ENCODE peak calls at places on chromosome 5, in four cellular contexts. U, W, V and X are unnamed samples.

GRCh38 chr5:83726912-83727311 is 6.3 kb upstream of the HAPLN1 start:
- DNase-seq in V (no peak), W (no peak), U (no peak), X (no peak)

GRCh38 chr5:14457475-14457874 is 124.1 kb upstream of the OTULINL start:
- DNase-seq in U (no peak), V (no peak), W (peak; percentile 55), X (no peak)

GRCh38 chr5:167720201-167720600 is 571.2 kb upstream of the WWC1 start:
- DNase-seq in W (no peak), V (peak; percentile 58), U (peak; percentile 56), X (no peak)

GRCh38 chr5:83172011-83172410 is 94.7 kb downstream of the XRCC4 start:
- DNase-seq in V (no peak), W (no peak), U (no peak), X (no peak)

GRCh38 chr5:179553875-179554274 is 3.5 kb downstream of the RUFY1 start:
- DNase-seq in V (peak; percentile 77), W (no peak), U (peak; percentile 77), X (no peak)

GRCh38 chr5:77133061-77133758 is 46.1 kb upstream of the ZBED3 start:
- DNase-seq in V (peak; percentile 99), U (peak; percentile 100), W (no peak), X (no peak)

GRCh38 chr5:142281012-142281374 is 43.8 kb downstream of the SPRY4 start:
- DNase-seq in U (no peak), V (no peak), W (no peak), X (no peak)

GRCh38 chr5:63127054-63127453 is 548.4 kb downstream of the LRRC70 start:
- DNase-seq in W (no peak), U (peak; percentile 53), V (peak; percentile 66), X (no peak)

GRCh38 chr5:1476967-1477310 is 31.7 kb upstream of the SLC6A3 start:
- DNase-seq in W (no peak), U (no peak), V (no peak), X (no peak)

GRCh38 chr5:74081126-74081525 is 455.1 kb downstream of the ARHGEF28 start:
- DNase-seq in U (no peak), W (no peak), V (no peak), X (no peak)

GRCh38 chr5:180618830-180619562 is 27.7 kb upstream of the SCGB3A1 start:
- DNase-seq in U (peak; percentile 47), V (peak; percentile 55), W (peak; percentile 91), X (no peak)

GRCh38 chr5:179275381-179275878 is 69.8 kb downstream of the ADAMTS2 start:
- DNase-seq in U (no peak), V (no peak), W (no peak), X (no peak)

GRCh38 chr5:124395287-124395686 is 351.2 kb downstream of the ZNF608 start:
- DNase-seq in U (no peak), W (peak; percentile 45), V (no peak), X (no peak)

GRCh38 chr5:7519564-7519963 is 123.6 kb downstream of the ADCY2 start:
- DNase-seq in W (no peak), V (no peak), U (no peak), X (no peak)

GRCh38 chr5:1521671-1522600 is 1.8 kb downstream of the LPCAT1 start:
- DNase-seq in V (peak; percentile 75), W (peak; percentile 62), U (peak; percentile 84), X (peak; percentile 87)

GRCh38 chr5:133297293-133297692 is 245.5 kb downstream of the HSPA4 start:
- DNase-seq in V (no peak), W (no peak), U (no peak), X (no peak)

GRCh38 chr5:170783498-170784247 is at the start of gene GABRP:
- DNase-seq in U (no peak), W (peak; percentile 32), V (no peak), X (no peak)

GRCh38 chr5:177479774-177480173 is 6.3 kb upstream of the DBN1 start:
- DNase-seq in U (peak; percentile 86), W (peak; percentile 75), V (peak; percentile 37), X (no peak)

GRCh38 chr5:57176350-57176857 is 2.5 kb downstream of the GPBP1 start:
- DNase-seq in U (peak; percentile 83), W (no peak), V (peak; percentile 84), X (no peak)

GRCh38 chr5:56763711-56764466 is 51.5 kb upstream of the MAP3K1 start:
- DNase-seq in W (peak; percentile 71), U (peak; percentile 8), V (peak; percentile 49), X (no peak)

GRCh38 chr5:89504051-89504450 is 621.1 kb upstream of the MEF2C start:
- DNase-seq in U (no peak), W (no peak), V (no peak), X (no peak)

GRCh38 chr5:39494099-39494498 is 69.3 kb upstream of the DAB2 start:
- DNase-seq in U (no peak), W (no peak), V (peak; percentile 69), X (no peak)

GRCh38 chr5:137649228-137649890 is 86.5 kb downstream of the KLHL3 start:
- DNase-seq in W (no peak), V (peak; percentile 48), U (peak; percentile 59), X (no peak)

GRCh38 chr5:154135125-154135524 is 55.4 kb upstream of the GALNT10 start:
- DNase-seq in V (no peak), U (no peak), W (no peak), X (no peak)

GRCh38 chr5:132479073-132479811 is 11.3 kb downstream of the IRF1 start:
- DNase-seq in W (no peak), U (no peak), V (no peak), X (no peak)

GRCh38 chr5:21181726-21182125 is 1193.7 kb upstream of the CDH18 start:
- DNase-seq in W (no peak), V (no peak), U (no peak), X (no peak)

GRCh38 chr5:128674837-128675446 is 136.9 kb upstream of the FBN2 start:
- DNase-seq in U (peak; percentile 63), W (peak; percentile 41), V (peak; percentile 69), X (peak; percentile 88)

GRCh38 chr5:119681734-119682133 is 52.4 kb downstream of the FAM170A start:
- DNase-seq in U (no peak), V (no peak), W (no peak), X (no peak)

GRCh38 chr5:170273968-170274710 is 23.4 kb downstream of the LCP2 start:
- DNase-seq in U (no peak), W (peak; percentile 42), V (peak; percentile 67), X (no peak)

GRCh38 chr5:174380311-174380710 is 334.8 kb downstream of the NSG2 start:
- DNase-seq in W (no peak), V (no peak), U (no peak), X (no peak)

GRCh38 chr5:53109041-53109435 is 519 bp downstream of the MOCS2 start:
- DNase-seq in W (no peak), V (peak; percentile 38), U (no peak), X (no peak)

GRCh38 chr5:95954716-95955115 is 6.9 kb downstream of the ELL2 start:
- DNase-seq in W (no peak), U (no peak), V (no peak), X (no peak)

GRCh38 chr5:113330533-113331200 is 104.1 kb downstream of the TSSK1B start:
- DNase-seq in W (peak; percentile 40), V (peak; percentile 62), U (peak; percentile 54), X (no peak)

GRCh38 chr5:169350016-169350415 is 49.1 kb upstream of the SLIT3 start:
- DNase-seq in W (no peak), U (peak; percentile 79), V (peak; percentile 75), X (no peak)

GRCh38 chr5:14250094-14250777 is 107.1 kb downstream of the TRIO start:
- DNase-seq in W (peak; percentile 71), U (peak; percentile 84), V (peak; percentile 85), X (no peak)

GRCh38 chr5:79560774-79561524 is 47.0 kb upstream of the HOMER1 start:
- DNase-seq in W (no peak), V (peak; percentile 55), U (peak; percentile 62), X (peak; percentile 8)

GRCh38 chr5:173451651-173452050 is 123.4 kb upstream of the STC2 start:
- DNase-seq in W (no peak), V (peak; percentile 53), U (no peak), X (no peak)

GRCh38 chr5:64209353-64209752 is 43.7 kb downstream of the RNF180 start:
- DNase-seq in W (no peak), V (no peak), U (no peak), X (no peak)

GRCh38 chr5:64210866-64211265 is 45.2 kb downstream of the RNF180 start:
- DNase-seq in W (no peak), V (peak; percentile 89), U (peak; percentile 89), X (no peak)

GRCh38 chr5:64206653-64207052 is 41.0 kb downstream of the RNF180 start:
- DNase-seq in W (no peak), U (no peak), V (no peak), X (no peak)

GRCh38 chr5:64213568-64213967 is 47.9 kb downstream of the RNF180 start:
- DNase-seq in U (no peak), V (no peak), W (no peak), X (no peak)

DNA sequence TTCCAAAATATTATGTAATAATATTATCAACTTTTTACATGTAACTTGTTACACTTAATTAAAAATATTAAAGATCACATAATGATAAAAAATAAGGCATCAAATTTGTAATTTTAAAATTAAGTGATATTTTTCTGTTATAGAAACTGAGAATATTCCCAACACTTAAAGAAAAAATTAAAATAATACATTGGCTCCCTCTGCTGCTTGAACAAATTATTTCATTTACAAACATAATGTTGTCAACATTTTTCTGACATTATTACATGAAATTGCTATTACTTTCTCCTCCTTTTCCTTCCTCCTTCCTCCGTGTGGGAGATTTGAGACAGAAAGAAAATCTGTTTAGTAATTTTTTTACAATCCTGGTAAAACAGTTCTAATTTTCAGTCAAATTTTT is 42.3 kb downstream of the RNF180 start:
- DNase-seq in U (peak; percentile 41), V (peak; percentile 57), W (no peak), X (no peak)
- TF ChIP-seq CTCF in U (peak; percentile 23), V (no peak), W (peak; percentile 60), X (peak; percentile 53)

GRCh38 chr5:54514269-54514668 is 3.3 kb upstream of the SNX18 start:
- DNase-seq in W (no peak), U (peak; percentile 45), V (no peak), X (no peak)
- TF ChIP-seq CTCF in W (no peak), U (no peak), V (no peak), X (no peak)

GRCh38 chr5:36777105-36777757 is 99.3 kb upstream of the NIPBL start:
- DNase-seq in W (peak; percentile 48), U (peak; percentile 35), V (peak; percentile 34), X (no peak)
- TF ChIP-seq CTCF in W (peak; percentile 41), U (peak; percentile 44), V (peak; percentile 40), X (peak; percentile 54)

GRCh38 chr5:72523960-72524582 is 16.9 kb upstream of the ZNF366 start:
- DNase-seq in V (peak; percentile 96), U (peak; percentile 92), W (no peak), X (no peak)
- TF ChIP-seq CTCF in V (peak; percentile 56), U (peak; percentile 73), W (peak; percentile 72), X (peak; percentile 74)